ENCODE peak calls at places on chromosomes 7 and 10, in ten cellular contexts. S is ovary, N is transverse colon, C is stomach, Q is tibial nerve, H is H1, D is A549, F is HepG2, L is SK-N-SH, J is K562. E is an unnamed sample.

GRCh38 chr7:45582868-45583277 is 8.7 kb downstream of the ADCY1 start:
- DNase-seq in S (no peak), N (no peak), C (no peak), Q (no peak), H (no peak), D (no peak), F (no peak), L (no peak), J (no peak), E (peak)

GRCh38 chr10:34748357-34748756 is 66.7 kb downstream of the PARD3 start:
- DNase-seq in S (no peak), N (no peak), C (no peak), Q (no peak), H (no peak), D (no peak), F (no peak), L (no peak), J (no peak), E (no peak)

GRCh38 chr10:12406764-12407400 is 57.5 kb downstream of the CAMK1D start:
- DNase-seq in S (no peak), N (no peak), C (no peak), Q (no peak), H (no peak), D (no peak), F (no peak), L (no peak), J (no peak), E (peak)

GRCh38 chr7:142749218-142749993 is at the start of gene PRSS1:
- DNase-seq in S (no peak), N (no peak), C (peak), Q (no peak), H (no peak), D (no peak), F (no peak), L (no peak), J (no peak), E (no peak)

GRCh38 chr7:149741629-149742028 is 31.8 kb downstream of the ZNF467 start:
- DNase-seq in S (no peak), N (no peak), C (no peak), Q (no peak), H (no peak), D (peak), F (no peak), L (peak), J (no peak), E (no peak)

GRCh38 chr10:13162013-13162364 is 631 bp downstream of the MCM10 start:
- DNase-seq in S (no peak), N (no peak), C (no peak), Q (no peak), H (no peak), D (peak), F (no peak), L (peak), J (peak), E (no peak)

GRCh38 chr7:50607524-50608125 is 42.4 kb upstream of the DDC start:
- DNase-seq in S (no peak), N (no peak), C (no peak), Q (no peak), H (no peak), D (no peak), F (no peak), L (no peak), J (no peak), E (no peak)

GRCh38 chr10:110355922-110356627 is 51.4 kb upstream of the SMNDC1 start:
- DNase-seq in S (no peak), N (peak), C (no peak), Q (no peak), H (no peak), D (no peak), F (no peak), L (no peak), J (no peak), E (no peak)

GRCh38 chr7:51965454-51965853 is 648.8 kb upstream of the COBL start:
- DNase-seq in S (no peak), N (no peak), C (no peak), Q (no peak), H (no peak), D (no peak), F (no peak), L (peak), J (no peak), E (no peak)

GRCh38 chr10:98031440-98031839 is 1.0 kb upstream of the CRTAC1 start:
- DNase-seq in S (no peak), N (no peak), C (no peak), Q (no peak), H (no peak), D (no peak), F (no peak), L (no peak), J (no peak), E (no peak)

GRCh38 chr10:126935263-126935946 is 30.2 kb downstream of the DOCK1 start:
- DNase-seq in S (no peak), N (no peak), C (no peak), Q (no peak), H (no peak), D (no peak), F (no peak), L (peak), J (no peak), E (no peak)

GRCh38 chr7:42082144-42082543 is 154.9 kb downstream of the GLI3 start:
- DNase-seq in S (no peak), N (no peak), C (no peak), Q (no peak), H (no peak), D (no peak), F (no peak), L (no peak), J (no peak), E (no peak)

GRCh38 chr7:134640842-134641715 is 5.6 kb upstream of the BPGM start:
- DNase-seq in S (no peak), N (no peak), C (no peak), Q (no peak), H (no peak), D (no peak), F (no peak), L (no peak), J (no peak), E (no peak)

GRCh38 chr7:56199639-56200038 is 83.4 kb upstream of the NUPR2 start:
- DNase-seq in S (no peak), N (no peak), C (no peak), Q (no peak), H (no peak), D (no peak), F (no peak), L (no peak), J (no peak), E (no peak)

GRCh38 chr10:43940898-43941777 is 292.5 kb upstream of the ZNF32 start:
- DNase-seq in S (no peak), N (no peak), C (no peak), Q (no peak), H (no peak), D (no peak), F (no peak), L (no peak), J (no peak), E (no peak)

GRCh38 chr7:103466814-103467213 is 20.8 kb upstream of the SLC26A5 start:
- DNase-seq in S (no peak), N (no peak), C (no peak), Q (no peak), H (no peak), D (no peak), F (no peak), L (no peak), J (no peak), E (no peak)

GRCh38 chr7:113144839-113145238 is 26.5 kb upstream of the SMIM30 start:
- DNase-seq in S (no peak), N (no peak), C (no peak), Q (no peak), H (no peak), D (no peak), F (no peak), L (no peak), J (no peak), E (no peak)

GRCh38 chr10:3398825-3399646 is 226.5 kb upstream of the PITRM1 start:
- DNase-seq in S (no peak), N (no peak), C (no peak), Q (peak), H (no peak), D (no peak), F (peak), L (peak), J (no peak), E (no peak)

GRCh38 chr10:27792191-27792590 is 46.6 kb upstream of the MKX start:
- DNase-seq in S (no peak), N (no peak), C (no peak), Q (no peak), H (no peak), D (no peak), F (no peak), L (no peak), J (no peak), E (no peak)

GRCh38 chr7:73429622-73430505 is 3.7 kb upstream of the FZD9 start:
- DNase-seq in S (no peak), N (no peak), C (no peak), Q (no peak), H (no peak), D (no peak), F (no peak), L (no peak), J (no peak), E (no peak)

GRCh38 chr10:28797904-28798371 is 120.6 kb downstream of the BAMBI start:
- DNase-seq in S (no peak), N (no peak), C (no peak), Q (no peak), H (no peak), D (no peak), F (no peak), L (no peak), J (no peak), E (no peak)

GRCh38 chr7:47771301-47771989 is 176.8 kb downstream of the PKD1L1 start:
- DNase-seq in S (no peak), N (no peak), C (no peak), Q (peak), H (no peak), D (peak), F (no peak), L (no peak), J (no peak), E (no peak)

GRCh38 chr7:137097111-137097510 is 228.7 kb downstream of the CHRM2 start:
- DNase-seq in S (no peak), N (no peak), C (no peak), Q (no peak), H (no peak), D (no peak), F (no peak), L (no peak), J (no peak), E (no peak)

GRCh38 chr10:128875955-128876354 is 591.1 kb upstream of the MGMT start:
- DNase-seq in S (no peak), N (no peak), C (no peak), Q (peak), H (no peak), D (no peak), F (no peak), L (no peak), J (no peak), E (peak)

GRCh38 chr7:132872034-132872433 is 209.9 kb downstream of the CHCHD3 start:
- DNase-seq in S (no peak), N (no peak), C (no peak), Q (no peak), H (no peak), D (no peak), F (no peak), L (no peak), J (no peak), E (no peak)

GRCh38 chr10:74289172-74289571 is 138.2 kb downstream of the ADK start:
- DNase-seq in S (no peak), N (no peak), C (no peak), Q (no peak), H (no peak), D (no peak), F (no peak), L (no peak), J (no peak), E (no peak)

GRCh38 chr10:108801775-108802516 is 1121.4 kb downstream of the XPNPEP1 start:
- DNase-seq in S (no peak), N (no peak), C (no peak), Q (no peak), H (no peak), D (no peak), F (no peak), L (no peak), J (no peak), E (no peak)

GRCh38 chr7:103446046-103446520 is at the start of gene SLC26A5:
- DNase-seq in S (no peak), N (peak), C (peak), Q (no peak), H (no peak), D (no peak), F (no peak), L (peak), J (peak), E (no peak)

GRCh38 chr7:73622527-73622908 is 1.8 kb downstream of the MLXIPL start:
- DNase-seq in S (no peak), N (no peak), C (no peak), Q (no peak), H (no peak), D (no peak), F (no peak), L (no peak), J (no peak), E (no peak)

GRCh38 chr10:70139997-70140250 is 6.6 kb downstream of the TYSND1 start:
- DNase-seq in S (no peak), N (no peak), C (peak), Q (no peak), H (no peak), D (no peak), F (no peak), L (no peak), J (no peak), E (peak)

GRCh38 chr10:98267894-98268693 is at the start of gene LOXL4:
- DNase-seq in S (peak), N (no peak), C (no peak), Q (no peak), H (no peak), D (peak), F (no peak), L (peak), J (peak), E (peak)

GRCh38 chr7:17300012-17300411 is 1.6 kb downstream of the AHR start:
- DNase-seq in S (no peak), N (no peak), C (no peak), Q (no peak), H (no peak), D (no peak), F (no peak), L (no peak), J (no peak), E (no peak)

DNA sequence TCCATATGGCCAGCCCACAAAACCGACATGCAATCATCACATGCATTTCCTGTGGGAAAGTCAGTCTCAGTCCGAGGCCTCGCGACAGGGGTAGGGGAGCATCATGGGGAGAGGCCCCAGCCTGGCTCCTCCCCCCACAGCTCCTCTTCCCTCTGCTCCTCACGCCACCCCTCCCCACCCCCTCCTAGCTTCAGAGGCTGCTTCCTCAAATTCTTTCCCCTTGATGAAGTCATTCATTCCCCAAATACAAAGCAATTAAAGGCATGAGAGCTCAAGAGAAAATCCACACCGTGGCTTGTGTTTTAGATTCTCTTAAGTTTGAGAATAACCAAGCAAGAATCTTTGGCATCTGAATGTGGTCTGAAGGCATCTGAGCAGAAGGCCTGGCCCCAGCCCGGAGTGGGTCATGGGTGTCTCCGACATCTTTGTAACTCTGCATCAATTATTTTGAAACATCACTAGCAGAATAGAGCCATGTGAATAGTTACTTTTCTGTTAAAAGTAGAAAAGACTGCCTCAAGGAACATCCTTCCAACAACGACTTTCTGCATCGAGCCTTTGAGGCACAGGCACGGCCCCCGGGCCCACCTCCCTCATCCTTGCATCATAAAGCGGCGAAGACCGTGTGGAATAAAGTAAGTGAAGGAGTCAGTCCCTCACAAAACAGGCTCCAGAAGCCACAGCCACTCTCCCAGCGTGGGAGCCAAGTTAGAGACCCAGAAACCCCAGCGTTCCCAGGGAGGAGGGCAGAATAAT is 90.9 kb downstream of the DIP2C start:
- DNase-seq in S (no peak), N (no peak), C (no peak), Q (no peak), H (peak), D (no peak), F (no peak), L (no peak), J (no peak), E (no peak)
- TF ChIP-seq EP300 in S (no peak), N (no peak), C (no peak), Q (no peak), H (no peak), D (no peak), F (no peak), L (no peak), J (no peak), E (no peak)

GRCh38 chr7:54960517-54960916 is 58.3 kb upstream of the EGFR start:
- DNase-seq in S (no peak), N (no peak), C (no peak), Q (no peak), H (no peak), D (no peak), F (no peak), L (no peak), J (no peak), E (no peak)
- TF ChIP-seq EP300 in S (no peak), N (no peak), C (no peak), Q (no peak), H (no peak), D (no peak), F (no peak), L (no peak), J (no peak), E (no peak)

GRCh38 chr10:112961609-112962008 is 11.6 kb downstream of the TCF7L2 start:
- DNase-seq in S (no peak), N (peak), C (no peak), Q (no peak), H (no peak), D (no peak), F (no peak), L (no peak), J (no peak), E (no peak)

GRCh38 chr10:112964482-112964881 is 14.4 kb downstream of the TCF7L2 start:
- DNase-seq in S (no peak), N (no peak), C (no peak), Q (no peak), H (no peak), D (no peak), F (no peak), L (no peak), J (no peak), E (no peak)

GRCh38 chr10:112966191-112966855 is 16.3 kb downstream of the TCF7L2 start:
- DNase-seq in S (no peak), N (no peak), C (no peak), Q (no peak), H (no peak), D (no peak), F (no peak), L (no peak), J (no peak), E (no peak)

GRCh38 chr10:112962343-112962742 is 12.3 kb downstream of the TCF7L2 start:
- DNase-seq in S (no peak), N (no peak), C (no peak), Q (no peak), H (no peak), D (no peak), F (no peak), L (no peak), J (no peak), E (no peak)

DNA sequence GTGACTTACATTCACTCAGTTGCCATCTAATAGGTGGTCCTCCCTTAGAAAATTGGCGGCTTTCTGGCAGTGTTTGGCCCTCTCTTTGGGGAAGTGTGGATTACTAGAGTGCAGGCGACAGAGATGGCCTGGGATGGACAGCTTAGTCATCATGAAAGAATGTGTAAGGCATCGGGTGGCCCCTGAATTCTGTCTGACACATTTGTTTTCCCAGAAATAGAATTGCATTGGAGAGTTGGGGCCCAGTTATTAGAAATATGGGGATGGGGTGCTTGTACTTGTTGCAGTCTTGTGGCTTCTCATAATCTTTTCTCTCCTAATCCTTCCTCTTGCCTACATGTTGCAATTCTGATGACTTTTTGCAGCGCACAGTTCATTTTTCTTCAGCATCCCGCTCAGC is 13.8 kb downstream of the TCF7L2 start:
- DNase-seq in S (no peak), N (no peak), C (no peak), Q (no peak), H (no peak), D (no peak), F (no peak), L (no peak), J (peak), E (no peak)
- TF ChIP-seq EP300 in S (no peak), N (no peak), C (no peak), Q (no peak), H (no peak), D (no peak), F (no peak), L (no peak), J (no peak), E (no peak)

GRCh38 chr10:46223064-46223480 is 63.7 kb upstream of the ANTXRL start:
- DNase-seq in S (no peak), N (no peak), C (peak), Q (no peak), H (no peak), D (no peak), F (no peak), L (no peak), J (peak), E (peak)
- TF ChIP-seq EP300 in S (no peak), N (no peak), C (no peak), Q (no peak), H (no peak), D (no peak), F (no peak), L (no peak), J (no peak), E (no peak)

GRCh38 chr7:102321351-102322201 is 34.7 kb downstream of the SPDYE6 start:
- DNase-seq in S (no peak), N (peak), C (no peak), Q (peak), H (no peak), D (no peak), F (no peak), L (peak), J (peak), E (peak)

GRCh38 chr7:102320181-102320580 is 33.5 kb downstream of the SH2B2 start:
- DNase-seq in S (no peak), N (no peak), C (no peak), Q (peak), H (no peak), D (no peak), F (no peak), L (peak), J (no peak), E (no peak)

GRCh38 chr7:102322202-102322715 is 34.0 kb downstream of the SPDYE6 start:
- DNase-seq in S (no peak), N (no peak), C (no peak), Q (peak), H (no peak), D (no peak), F (no peak), L (peak), J (peak), E (no peak)

GRCh38 chr7:102319671-102320070 is 33.0 kb downstream of the SH2B2 start:
- DNase-seq in S (no peak), N (no peak), C (no peak), Q (no peak), H (no peak), D (no peak), F (no peak), L (no peak), J (no peak), E (no peak)

DNA sequence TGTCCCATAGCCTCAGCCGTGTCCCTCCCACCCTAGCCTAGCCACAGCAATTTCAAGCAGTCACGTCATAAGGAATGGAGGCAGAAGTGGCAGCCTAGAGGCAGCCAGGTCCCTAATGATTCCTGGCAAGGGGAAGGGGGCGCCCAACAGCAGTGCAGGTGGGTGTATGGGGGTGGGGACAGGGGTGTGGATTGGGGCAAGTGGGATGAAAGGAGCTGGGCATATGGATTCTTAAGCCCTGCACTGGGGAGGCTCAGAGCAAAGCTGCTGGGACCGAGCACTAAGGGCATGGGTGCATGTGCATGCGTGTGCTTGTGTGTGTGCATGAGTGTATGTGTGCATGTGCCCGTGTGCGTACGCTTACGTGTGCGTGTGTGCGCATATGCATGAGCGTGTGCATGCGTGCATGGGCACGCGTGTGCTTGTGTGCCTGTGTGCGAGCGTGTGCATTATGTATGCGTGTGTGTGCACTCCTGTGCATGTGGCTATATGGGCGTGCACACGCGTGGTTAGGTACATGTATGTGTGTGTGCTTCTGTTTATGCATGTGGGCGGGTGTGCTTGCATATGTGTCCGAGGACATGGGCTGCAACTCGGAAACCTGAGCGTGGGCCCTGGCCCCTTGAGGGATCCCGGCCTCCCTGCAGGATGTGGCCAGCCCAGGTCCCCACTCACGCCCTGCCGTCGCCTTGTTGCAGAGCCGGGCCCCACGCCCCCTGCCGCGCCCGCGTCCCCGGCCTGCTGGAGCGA is 34.1 kb downstream of the SH2B2 start:
- DNase-seq in S (no peak), N (no peak), C (no peak), Q (no peak), H (no peak), D (no peak), F (no peak), L (peak), J (peak), E (no peak)
- TF ChIP-seq EP300 in S (no peak), N (no peak), C (no peak), Q (no peak), H (no peak), D (no peak), F (no peak), L (no peak), J (no peak), E (no peak)